ENCODE peak calls at places on chromosome 10, in eight cellular contexts. S, M, B, C, Z, A, X and J are unnamed samples.

GRCh38 chr10:61883376-61883997 is 18.0 kb upstream of the ARID5B start:
- DNase-seq in M (no peak), A (no peak), S (no peak), X (no peak), C (no peak), B (no peak), Z (no peak), J (no peak)

GRCh38 chr10:88851706-88852105 is at the start of gene ANKRD22:
- DNase-seq in X (no peak), S (no peak), B (no peak), Z (peak; percentile 84), A (peak; percentile 65), M (no peak), C (peak; percentile 44), J (no peak)

GRCh38 chr10:35909291-35909690 is 267.2 kb upstream of the FZD8 start:
- DNase-seq in C (no peak), Z (no peak), A (no peak), X (no peak), B (no peak), S (no peak), M (no peak), J (no peak)

GRCh38 chr10:31081937-31082635 is 50.4 kb upstream of the ZNF438 start:
- DNase-seq in B (no peak), S (no peak), A (no peak), Z (no peak), M (no peak), X (no peak), C (no peak), J (no peak)

GRCh38 chr10:124294811-124295770 is 123.6 kb downstream of the OAT start:
- DNase-seq in B (no peak), S (no peak), Z (no peak), M (no peak), C (no peak), X (no peak), A (no peak), J (no peak)

GRCh38 chr10:116113721-116114501 is 159.1 kb downstream of the GFRA1 start:
- DNase-seq in C (peak; percentile 9), X (no peak), S (no peak), Z (no peak), B (no peak), M (no peak), A (no peak), J (no peak)

GRCh38 chr10:99525897-99526296 is 6.8 kb upstream of the NKX2-3 start:
- DNase-seq in A (no peak), C (no peak), B (no peak), X (no peak), S (no peak), Z (no peak), M (no peak), J (no peak)

GRCh38 chr10:85919358-85920022 is 447.1 kb downstream of the GRID1 start:
- DNase-seq in X (no peak), C (no peak), S (no peak), B (no peak), Z (no peak), A (no peak), M (no peak), J (no peak)

GRCh38 chr10:132057191-132057681 is 8.5 kb upstream of the JAKMIP3 start:
- DNase-seq in M (no peak), S (no peak), C (no peak), A (no peak), X (no peak), Z (no peak), B (no peak), J (no peak)

GRCh38 chr10:97067716-97068391 is 117.9 kb downstream of the SLIT1 start:
- DNase-seq in C (no peak), S (no peak), B (no peak), A (no peak), Z (no peak), X (no peak), M (no peak), J (no peak)

GRCh38 chr10:82089327-82089726 is 214.3 kb downstream of the NRG3 start:
- DNase-seq in S (no peak), A (no peak), X (no peak), C (no peak), B (no peak), Z (no peak), M (no peak), J (no peak)

GRCh38 chr10:44468965-44469364 is 84.1 kb upstream of the CXCL12 start:
- DNase-seq in X (no peak), Z (no peak), C (no peak), S (no peak), M (no peak), A (no peak), B (no peak), J (no peak)

GRCh38 chr10:117860135-117860534 is 186.6 kb downstream of the RAB11FIP2 start:
- DNase-seq in M (no peak), X (no peak), A (no peak), B (no peak), S (no peak), C (no peak), Z (no peak), J (no peak)

GRCh38 chr10:114400091-114400490 is 4.2 kb downstream of the AFAP1L2 start:
- DNase-seq in C (no peak), B (no peak), S (no peak), A (no peak), Z (no peak), X (no peak), M (no peak), J (no peak)

GRCh38 chr10:119199231-119199992 is 8.0 kb upstream of the GRK5 start:
- DNase-seq in A (peak; percentile 56), X (no peak), C (peak; percentile 82), B (peak; percentile 69), Z (peak; percentile 88), S (peak; percentile 76), M (peak; percentile 85), J (peak; percentile 82)

GRCh38 chr10:10045765-10046028 is 972.0 kb upstream of the CELF2 start:
- DNase-seq in C (no peak), B (no peak), M (no peak), Z (no peak), A (no peak), S (no peak), X (peak; percentile 2), J (no peak)

GRCh38 chr10:45547207-45547606 is 125.4 kb downstream of the ZFAND4 start:
- DNase-seq in X (no peak), A (no peak), S (no peak), C (no peak), B (no peak), Z (no peak), M (no peak), J (no peak)

GRCh38 chr10:26931223-26931622 is 70.5 kb upstream of the ABI1 start:
- DNase-seq in M (no peak), X (peak; percentile 18), B (no peak), Z (peak; percentile 74), C (no peak), S (peak; percentile 20), A (peak; percentile 37), J (no peak)

GRCh38 chr10:79139124-79139835 is 70.5 kb downstream of the ZMIZ1 start:
- DNase-seq in A (no peak), S (no peak), C (peak; percentile 92), B (no peak), M (no peak), X (no peak), Z (peak; percentile 73), J (no peak)

GRCh38 chr10:24691113-24691512 is 32.6 kb downstream of the ARHGAP21 start:
- DNase-seq in S (no peak), A (no peak), Z (no peak), X (no peak), M (no peak), B (no peak), C (peak; percentile 44), J (no peak)

DNA sequence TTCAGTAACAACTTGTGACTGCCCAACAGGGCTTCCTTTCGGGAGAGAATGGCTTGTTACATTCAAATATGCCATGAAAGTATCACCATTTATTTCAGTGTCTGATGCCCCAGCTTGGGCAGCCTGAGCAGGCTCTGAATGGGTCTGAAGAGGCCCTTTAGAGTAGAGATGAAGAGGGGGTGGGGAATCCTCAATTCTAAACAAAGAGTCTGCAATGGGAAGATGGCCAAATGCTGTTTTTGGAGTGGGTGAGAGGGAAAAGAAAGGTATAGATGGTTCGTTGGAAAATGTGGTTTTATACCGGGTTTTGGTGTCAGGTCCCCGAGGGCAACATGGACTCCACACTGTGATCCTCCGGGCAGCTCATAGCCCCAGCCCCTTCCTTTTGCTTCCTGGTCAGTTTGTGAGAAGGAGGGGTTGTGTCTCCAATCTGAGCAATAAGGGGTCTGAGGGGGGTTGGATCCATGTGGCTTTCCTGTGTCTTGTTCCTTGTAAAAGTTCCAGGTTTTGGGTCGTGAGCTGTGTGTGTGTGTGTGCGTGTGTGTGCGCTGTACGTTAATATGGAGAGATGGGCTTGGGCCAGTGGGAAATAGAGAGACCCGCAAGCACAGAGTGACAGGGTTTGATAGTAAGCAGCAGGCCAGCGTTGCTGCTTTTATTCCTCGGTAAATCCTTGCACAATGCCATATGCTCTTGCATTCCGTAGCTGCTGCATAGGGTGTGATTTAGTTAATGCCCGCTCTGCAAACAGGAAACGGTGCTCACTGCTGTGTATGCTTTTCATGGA is 108.3 kb downstream of the TCF7L2 start:
- DNase-seq in X (no peak), A (no peak), B (no peak), Z (peak; percentile 61), C (peak; percentile 58), M (no peak), S (no peak), J (no peak)
- H3K4me3 ChIP-seq in X (no peak overlapping the region), A (no peak overlapping the region), B (no peak overlapping the region), Z (no peak overlapping the region), C (no peak overlapping the region), M (no peak overlapping the region), S (no peak overlapping the region), J (no peak overlapping the region)

GRCh38 chr10:33566001-33566400 is 231.5 kb upstream of the NRP1 start:
- DNase-seq in X (no peak), S (no peak), B (no peak), C (no peak), M (no peak), A (no peak), Z (no peak), J (no peak)
- H3K4me3 ChIP-seq in X (no peak overlapping the region), S (no peak overlapping the region), B (no peak overlapping the region), C (no peak overlapping the region), M (no peak overlapping the region), A (no peak overlapping the region), Z (no peak overlapping the region), J (no peak overlapping the region)

DNA sequence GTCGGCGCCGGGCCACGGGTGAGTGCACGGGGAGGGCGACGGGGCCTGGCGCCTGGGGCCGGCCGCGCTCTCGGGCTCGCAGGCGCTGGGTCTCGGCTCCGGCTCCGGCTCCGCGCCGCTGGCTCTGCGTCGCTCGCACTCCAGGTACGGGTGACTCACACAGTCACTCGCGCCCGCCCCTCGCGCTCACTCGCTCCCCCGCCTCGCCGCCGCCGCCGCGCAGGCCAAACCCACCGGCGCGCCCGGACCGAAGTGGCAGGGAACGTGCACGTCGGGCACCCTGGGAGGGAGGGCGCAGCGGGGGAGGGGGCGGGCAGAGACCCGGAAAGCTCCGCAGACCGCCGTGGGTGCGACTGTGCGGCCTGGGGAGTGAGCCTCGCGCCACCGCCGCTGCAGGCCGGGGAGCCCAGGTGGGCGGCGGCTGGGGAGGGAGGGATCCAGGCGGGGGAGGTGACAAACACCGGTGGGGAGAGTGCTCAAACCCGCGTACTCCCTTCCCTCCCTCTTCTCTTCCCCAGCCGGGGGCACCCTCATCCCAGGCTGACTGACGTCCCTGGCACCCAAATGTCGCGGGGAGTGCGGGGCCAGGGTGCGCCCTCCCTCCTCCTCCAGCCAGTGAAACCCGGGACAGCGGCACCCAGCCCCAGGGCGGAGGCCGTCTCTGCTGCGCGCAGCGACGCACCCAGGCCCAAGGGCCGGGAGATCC is 277.0 kb upstream of the NEBL start:
- DNase-seq in M (no peak), C (no peak), S (peak; percentile 6), X (peak; percentile 20), Z (peak; percentile 85), A (peak; percentile 93), B (no peak), J (no peak)
- H3K4me3 ChIP-seq in M (no peak overlapping the region), C (peak overlapping the region; percentile 59), S (no peak overlapping the region), X (no peak overlapping the region), Z (peak overlapping the region; percentile 63), A (peak overlapping the region; percentile 81), B (no peak overlapping the region), J (no peak overlapping the region)

GRCh38 chr10:68599754-68600040 is 39.6 kb downstream of the TET1 start:
- DNase-seq in X (no peak), A (no peak), S (no peak), B (no peak), C (no peak), Z (no peak), M (no peak), J (no peak)
- H3K4me3 ChIP-seq in X (peak overlapping the region; percentile 59), A (peak overlapping the region; percentile 43), S (peak overlapping the region; percentile 98), B (peak overlapping the region; percentile 58), C (peak overlapping the region; percentile 56), Z (no peak overlapping the region), M (peak overlapping the region; percentile 67), J (peak overlapping the region; percentile 55)